ENCODE peak calls at places on chromosomes 5 and 9, in four cellular contexts. B, F, I and L are unnamed samples.

GRCh38 chr5:179793470-179794139 is at the start of gene LTC4S:
- DNase-seq in F (no peak), I (no peak), B (no peak), L (no peak)

GRCh38 chr5:125026900-125027731 is 280.7 kb upstream of the ZNF608 start:
- DNase-seq in I (no peak), B (no peak), F (no peak), L (no peak)

GRCh38 chr5:175621971-175622370 is 35.9 kb upstream of the HRH2 start:
- DNase-seq in F (no peak), B (no peak), I (no peak), L (no peak)

GRCh38 chr9:124017929-124018730 is 6.6 kb downstream of the LHX2 start:
- DNase-seq in F (no peak), B (no peak), I (no peak), L (no peak)

GRCh38 chr5:85972539-85972938 is 645.2 kb upstream of the COX7C start:
- DNase-seq in F (no peak), B (no peak), I (no peak), L (no peak)

GRCh38 chr5:175471628-175472027 is 6.7 kb upstream of the SFXN1 start:
- DNase-seq in F (no peak), B (no peak), I (no peak), L (no peak)

GRCh38 chr5:172446336-172447051 is 7.8 kb downstream of the SH3PXD2B start:
- DNase-seq in F (no peak), B (no peak), I (no peak), L (no peak)

GRCh38 chr9:20189871-20190270 is 401.0 kb upstream of the SLC24A2 start:
- DNase-seq in B (no peak), I (no peak), F (no peak), L (peak)

GRCh38 chr5:87413116-87413645 is 451 bp upstream of the CCNH start:
- DNase-seq in I (no peak), B (no peak), F (no peak), L (peak)

GRCh38 chr5:174735498-174736350 is 11.3 kb downstream of the MSX2 start:
- DNase-seq in B (no peak), F (peak), I (peak), L (peak)

GRCh38 chr5:149860801-149861322 is 83.7 kb downstream of the PDE6A start:
- DNase-seq in I (no peak), F (no peak), B (peak), L (no peak)

GRCh38 chr9:85248514-85249312 is 493.0 kb downstream of the AGTPBP1 start:
- DNase-seq in F (no peak), I (no peak), B (no peak), L (no peak)

GRCh38 chr5:81924467-81924866 is 47.4 kb upstream of the ATG10 start:
- DNase-seq in F (no peak), I (no peak), B (no peak), L (no peak)

GRCh38 chr9:114677418-114677817 is 4.6 kb downstream of the TEX48 start:
- DNase-seq in F (peak), B (no peak), I (peak), L (no peak)

GRCh38 chr9:76701441-76702031 is 62.7 kb upstream of the PCA3 start:
- DNase-seq in F (no peak), I (no peak), B (no peak), L (no peak)

GRCh38 chr5:133930824-133931111 is 37.7 kb downstream of the C5orf15 start:
- DNase-seq in F (peak), I (no peak), B (no peak), L (no peak)

GRCh38 chr9:113673726-113674125 is 202.4 kb upstream of the ZNF618 start:
- DNase-seq in I (no peak), F (no peak), B (no peak), L (no peak)

GRCh38 chr5:17190242-17190778 is 27.1 kb upstream of the BASP1 start:
- DNase-seq in I (peak), F (peak), B (no peak), L (peak)

GRCh38 chr9:112288029-112288428 is 45.4 kb downstream of the PTBP3 start:
- DNase-seq in B (no peak), I (peak), F (no peak), L (no peak)

GRCh38 chr9:4654538-4654937 is 7.6 kb upstream of the PLPP6 start:
- DNase-seq in F (no peak), I (no peak), B (no peak), L (no peak)

GRCh38 chr5:61423487-61424157 is 91.6 kb downstream of the ZSWIM6 start:
- DNase-seq in F (no peak), B (no peak), I (no peak), L (no peak)

GRCh38 chr9:71036501-71036900 is 84.9 kb downstream of the TRPM3 start:
- DNase-seq in B (no peak), I (peak), F (no peak), L (no peak)

GRCh38 chr5:170302729-170303501 is 5.3 kb upstream of the LCP2 start:
- DNase-seq in I (no peak), B (peak), F (peak), L (no peak)

GRCh38 chr9:14303110-14303509 is 10.8 kb downstream of the NFIB start:
- DNase-seq in I (no peak), B (no peak), F (no peak), L (no peak)

GRCh38 chr5:132591140-132591539 is 34.4 kb downstream of the RAD50 start:
- DNase-seq in F (peak), B (no peak), I (no peak), L (no peak)

GRCh38 chr9:97889941-97890557 is 32.3 kb downstream of the TRMO start:
- DNase-seq in I (no peak), F (peak), B (no peak), L (peak)

GRCh38 chr5:39073759-39074008 is 515 bp downstream of the RICTOR start:
- DNase-seq in I (no peak), B (no peak), F (no peak), L (peak)
- TF ChIP-seq FOXM1 in I (no peak), B (no peak), F (no peak), L (no peak)

GRCh38 chr9:101477736-101478135 is 42.2 kb upstream of the ALDOB start:
- DNase-seq in I (no peak), B (no peak), F (no peak), L (no peak)
- TF ChIP-seq FOXK2 in I (no peak), B (no peak), F (no peak), L (no peak)

GRCh38 chr9:127926961-127927456 is 3.6 kb downstream of the PIP5KL1 start:
- DNase-seq in I (no peak), B (no peak), F (no peak), L (no peak)
- TF ChIP-seq FOXM1 in I (no peak), B (no peak), F (no peak), L (no peak)

GRCh38 chr9:89606567-89607311 is 1.9 kb downstream of the GADD45G start:
- DNase-seq in F (peak), B (no peak), I (no peak), L (no peak)
- TF ChIP-seq FOXK2 in F (no peak), B (no peak), I (no peak), L (no peak)

GRCh38 chr5:143593723-143594122 is 190.2 kb upstream of the NR3C1 start:
- DNase-seq in F (no peak), B (no peak), I (no peak), L (no peak)

GRCh38 chr5:143592648-143593047 is 189.2 kb upstream of the NR3C1 start:
- DNase-seq in F (no peak), I (no peak), B (no peak), L (no peak)

GRCh38 chr5:143596824-143597223 is 193.3 kb upstream of the NR3C1 start:
- DNase-seq in B (no peak), I (no peak), F (no peak), L (no peak)

GRCh38 chr5:143596500-143596820 is 193.0 kb upstream of the NR3C1 start:
- DNase-seq in I (no peak), B (no peak), F (no peak), L (no peak)

DNA sequence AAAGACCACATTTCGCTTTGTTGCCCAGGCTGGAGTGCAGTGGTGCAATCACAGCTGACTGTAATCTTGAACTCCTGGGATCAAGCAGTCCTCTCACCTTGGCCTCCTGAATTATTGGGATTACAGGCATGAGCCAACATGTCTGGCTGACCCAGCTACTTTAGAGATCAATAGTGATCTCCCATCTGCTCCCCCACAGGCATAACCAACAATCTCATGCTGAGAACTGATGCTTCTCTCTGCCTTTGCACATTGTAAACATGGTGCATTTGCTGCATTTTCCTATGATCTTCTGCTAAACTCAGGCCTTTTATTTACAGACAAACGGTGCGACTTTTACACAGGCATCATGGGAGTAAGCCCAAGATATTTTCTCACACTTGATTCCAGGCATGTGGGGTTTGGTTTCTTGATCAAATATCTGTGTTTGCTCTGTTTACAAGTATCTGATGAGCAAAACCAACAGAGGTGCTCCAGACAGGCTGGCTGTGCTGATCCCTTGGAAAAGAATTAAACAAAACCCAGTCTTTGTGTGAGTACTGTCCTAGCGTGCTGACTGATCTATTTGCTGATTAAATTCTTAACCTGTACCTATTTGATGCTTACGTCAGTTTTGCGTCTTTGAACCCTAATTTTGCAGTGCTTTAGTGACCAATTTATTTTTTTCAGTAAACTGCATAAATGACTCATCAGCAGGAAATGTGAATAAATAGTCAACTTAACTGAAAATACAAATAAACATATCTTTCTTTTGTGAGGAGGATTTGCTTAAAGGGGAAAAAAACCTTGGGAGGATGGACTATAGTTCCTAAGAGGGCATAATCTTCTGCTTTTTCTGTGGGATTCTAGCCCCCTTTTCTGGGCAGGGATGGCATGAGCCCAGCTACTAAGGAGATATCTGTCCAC is 191.7 kb upstream of the NR3C1 start:
- DNase-seq in I (peak), B (no peak), F (no peak), L (no peak)
- TF ChIP-seq FOXM1 in I (no peak), B (peak), F (no peak), L (no peak)

GRCh38 chr5:1479581-1480188 is 34.4 kb upstream of the SLC6A3 start:
- DNase-seq in F (peak), B (no peak), I (peak), L (peak)
- TF ChIP-seq FOXK2 in F (no peak), B (no peak), I (no peak), L (no peak)

GRCh38 chr9:78262655-78263054 is 26.8 kb downstream of the CEP78 start:
- DNase-seq in I (no peak), B (no peak), F (no peak), L (no peak)

DNA sequence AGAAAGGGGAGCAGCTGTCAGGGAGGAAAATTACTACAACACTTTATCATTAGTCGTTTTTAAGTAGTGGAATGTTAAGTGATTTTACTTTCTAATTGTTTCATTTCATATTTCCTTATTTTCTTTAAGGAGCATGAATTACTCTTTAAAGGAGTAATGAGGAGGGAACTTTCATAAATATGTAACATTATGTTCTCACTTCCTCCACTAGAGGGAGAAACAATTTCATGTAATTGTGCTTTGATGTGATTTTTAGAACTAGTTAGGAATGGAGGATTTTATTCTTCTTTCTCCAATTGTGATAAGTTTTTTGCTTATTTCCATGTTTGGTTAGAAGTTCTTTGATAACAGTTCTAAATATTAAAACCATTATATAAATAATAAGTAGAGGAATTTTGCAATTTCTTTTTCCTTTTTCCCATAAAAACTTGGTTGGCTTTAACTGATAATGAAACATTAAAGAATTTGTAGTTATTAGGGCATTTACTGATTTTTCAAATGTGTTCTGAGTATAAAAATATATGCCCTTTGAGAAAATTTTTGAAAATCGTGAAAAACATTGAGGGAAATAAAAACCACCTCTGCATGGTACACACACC is 25.6 kb downstream of the CEP78 start:
- DNase-seq in F (peak), B (no peak), I (peak), L (peak)
- TF ChIP-seq FOXM1 in F (no peak), B (no peak), I (no peak), L (no peak)

DNA sequence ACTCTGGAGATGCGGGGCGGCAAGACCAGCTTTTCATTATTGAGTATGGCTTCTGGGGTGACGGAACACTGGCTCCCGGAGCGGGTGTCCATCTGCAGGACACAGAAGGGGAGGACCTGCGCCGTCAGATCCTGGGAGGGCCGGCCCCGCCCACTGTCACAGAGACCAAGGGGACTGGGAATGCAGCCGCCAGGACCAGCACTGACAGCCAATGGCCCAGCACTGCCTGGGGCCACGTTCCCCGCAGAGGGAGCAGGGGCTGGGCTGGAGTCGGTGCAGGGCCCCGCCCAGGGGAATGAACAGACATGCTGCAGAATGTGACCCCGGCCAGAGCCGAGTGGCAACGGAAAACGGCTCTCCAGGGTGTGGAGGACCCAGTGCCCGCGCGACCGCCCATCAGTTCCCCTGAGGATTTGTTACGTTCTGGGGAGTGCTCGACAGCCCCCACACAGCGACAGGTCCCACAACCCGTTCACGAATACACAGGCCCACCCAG is at the start of gene ZDHHC11:
- DNase-seq in F (peak), B (no peak), I (peak), L (no peak)
- TF ChIP-seq FOXK2 in F (no peak), B (no peak), I (no peak), L (no peak)